ENCODE peak calls at places on chromosomes 11 and 22, in four cellular contexts. L, B, U and C are unnamed samples.

GRCh38 chr11:45079943-45080719 is 66.3 kb upstream of the PRDM11 start:
- DNase-seq in B (no peak), L (no peak), U (no peak), C (no peak)

GRCh38 chr22:37431366-37431765 is 4.1 kb upstream of the ELFN2 start:
- DNase-seq in L (no peak), U (no peak), B (no peak), C (no peak)

GRCh38 chr22:26887456-26887855 is 230.1 kb downstream of the MIAT start:
- DNase-seq in U (no peak), B (no peak), L (no peak), C (no peak)

GRCh38 chr22:23102776-23103175 is 32.5 kb downstream of the GNAZ start:
- DNase-seq in B (no peak), L (no peak), U (no peak), C (no peak)

GRCh38 chr11:7512525-7513209 is 1.1 kb upstream of the PPFIBP2 start:
- DNase-seq in L (no peak), U (peak), B (no peak), C (no peak)

GRCh38 chr11:119108151-119108856 is 1.2 kb downstream of the C2CD2L start:
- DNase-seq in B (peak), U (peak), L (no peak), C (peak)

GRCh38 chr11:19853901-19854300 is 141.3 kb downstream of the NAV2 start:
- DNase-seq in L (no peak), U (no peak), B (no peak), C (no peak)

GRCh38 chr22:44307509-44308169 is 5.1 kb downstream of the SHISAL1 start:
- DNase-seq in L (no peak), U (no peak), B (no peak), C (no peak)

GRCh38 chr22:42868751-42869251 is 11.7 kb upstream of the ARFGAP3 start:
- DNase-seq in U (peak), B (no peak), L (no peak), C (peak)

GRCh38 chr11:7579226-7579825 is 65.5 kb downstream of the PPFIBP2 start:
- DNase-seq in B (no peak), U (no peak), L (no peak), C (no peak)

GRCh38 chr11:9821008-9821752 is 157.3 kb downstream of the SWAP70 start:
- DNase-seq in U (no peak), B (no peak), L (no peak), C (peak)

GRCh38 chr11:11538277-11538960 is 83.4 kb downstream of the GALNT18 start:
- DNase-seq in U (no peak), L (no peak), B (peak), C (no peak)

GRCh38 chr11:58193403-58193802 is 4.5 kb downstream of the OR9Q2 start:
- DNase-seq in L (no peak), B (no peak), U (no peak), C (no peak)

GRCh38 chr11:291281-292210 is 2.6 kb downstream of the PGGHG start:
- DNase-seq in L (no peak), U (no peak), B (no peak), C (no peak)

GRCh38 chr11:83784419-83784818 is 498.3 kb upstream of the CCDC90B start:
- DNase-seq in L (no peak), U (no peak), B (no peak), C (no peak)

GRCh38 chr22:39439170-39439569 is 17.6 kb upstream of the MGAT3 start:
- DNase-seq in U (no peak), L (no peak), B (no peak), C (no peak)

GRCh38 chr11:61297341-61297740 is 2.2 kb upstream of the VWCE start:
- DNase-seq in B (no peak), L (no peak), U (no peak), C (no peak)